ENCODE peak calls at places on chromosome 7, in eight cellular contexts. B is testis, J is IMR-90, Q is tibial artery, C is endothelial cell of umbilical vein, F is astrocyte of the cerebellum, L is astrocyte of the spinal cord, Y is BJ. D is an unnamed sample.

GRCh38 chr7:30931161-30931926 is 19.7 kb downstream of the AQP1 start:
- DNase-seq in F (peak; percentile 22), B (peak; percentile 1), Y (no peak), C (no peak), L (no peak), Q (peak; percentile 38), J (no peak), D (peak; percentile 76)

GRCh38 chr7:22569586-22570321 is 69.8 kb upstream of the STEAP1B start:
- DNase-seq in J (peak; percentile 68), Y (no peak), Q (no peak), L (peak; percentile 59), F (no peak), C (peak; percentile 61), B (no peak), D (no peak)

GRCh38 chr7:6482307-6482706 is 34.6 kb upstream of the DAGLB start:
- DNase-seq in J (no peak), C (no peak), L (no peak), F (no peak), Q (no peak), B (no peak), Y (no peak), D (no peak)

GRCh38 chr7:155850730-155851678 is 38.7 kb upstream of the SHH start:
- DNase-seq in Q (no peak), B (peak; percentile 6), J (no peak), C (no peak), L (no peak), F (no peak), Y (no peak), D (peak; percentile 70)

GRCh38 chr7:98281757-98282652 is 519 bp downstream of the BRI3 start:
- DNase-seq in F (no peak), Y (no peak), Q (peak; percentile 81), J (no peak), L (no peak), C (peak; percentile 32), B (peak; percentile 36), D (no peak)

GRCh38 chr7:45185864-45186250 is 28.3 kb downstream of the RAMP3 start:
- DNase-seq in J (no peak), B (no peak), Q (no peak), Y (no peak), C (no peak), L (no peak), F (no peak), D (no peak)

GRCh38 chr7:98105942-98106544 is 619 bp upstream of the LMTK2 start:
- DNase-seq in C (no peak), L (no peak), Y (no peak), F (no peak), B (no peak), Q (no peak), J (no peak), D (peak; percentile 60)

GRCh38 chr7:139570119-139570518 is 46.6 kb downstream of the CLEC2L start:
- DNase-seq in L (no peak), B (peak; percentile 49), Q (no peak), J (no peak), C (no peak), Y (no peak), F (no peak), D (no peak)

GRCh38 chr7:20651960-20652544 is 36.6 kb downstream of the ABCB5 start:
- DNase-seq in Q (no peak), J (no peak), Y (no peak), F (no peak), L (peak; percentile 22), B (peak; percentile 23), C (peak; percentile 50), D (no peak)

GRCh38 chr7:90629306-90629918 is 33.3 kb downstream of the CDK14 start:
- DNase-seq in Y (no peak), Q (no peak), B (no peak), J (peak; percentile 63), F (no peak), C (peak; percentile 75), L (peak; percentile 60), D (no peak)

GRCh38 chr7:37853468-37853867 is 5.1 kb downstream of the NME8 start:
- DNase-seq in Q (no peak), L (no peak), C (peak; percentile 6), Y (no peak), F (no peak), J (no peak), B (no peak), D (no peak)

GRCh38 chr7:152925412-152926147 is 166.0 kb downstream of the ACTR3B start:
- DNase-seq in Q (no peak), L (no peak), C (no peak), Y (no peak), B (peak; percentile 32), F (no peak), J (no peak), D (peak; percentile 82)

GRCh38 chr7:94243312-94243711 is 151.4 kb upstream of the COL1A2 start:
- DNase-seq in Q (no peak), B (no peak), F (no peak), Y (no peak), C (no peak), J (no peak), L (no peak), D (no peak)

GRCh38 chr7:99790407-99790806 is 6.4 kb upstream of the CYP3A4 start:
- DNase-seq in C (no peak), Y (no peak), F (no peak), Q (no peak), J (no peak), L (no peak), B (no peak), D (no peak)

GRCh38 chr7:92422926-92423325 is 24.4 kb upstream of the GATAD1 start:
- DNase-seq in J (no peak), C (no peak), Y (no peak), B (no peak), F (no peak), L (no peak), Q (no peak), D (peak; percentile 79)

GRCh38 chr7:92415225-92415624 is 32.1 kb upstream of the GATAD1 start:
- DNase-seq in Q (no peak), L (no peak), B (no peak), Y (no peak), C (no peak), J (peak; percentile 12), F (no peak), D (no peak)

GRCh38 chr7:92421676-92422435 is 25.4 kb upstream of the GATAD1 start:
- DNase-seq in Q (no peak), B (no peak), J (peak; percentile 15), C (no peak), Y (no peak), F (no peak), L (no peak), D (no peak)

GRCh38 chr7:92412745-92413144 is 34.5 kb upstream of the GATAD1 start:
- DNase-seq in B (no peak), F (no peak), Y (no peak), L (no peak), C (no peak), J (no peak), Q (no peak), D (no peak)

GRCh38 chr7:92417913-92418312 is 29.4 kb upstream of the GATAD1 start:
- DNase-seq in B (peak; percentile 53), Y (no peak), J (no peak), C (no peak), L (no peak), F (no peak), Q (no peak), D (no peak)
- TF ChIP-seq CTCF in B (no peak), Y (no peak), J (no peak), C (no peak), L (no peak), F (no peak), Q (no peak), D (no peak)

GRCh38 chr7:1383398-1384112 is 75.7 kb downstream of the MICALL2 start:
- DNase-seq in C (no peak), F (no peak), L (no peak), B (no peak), Q (no peak), Y (no peak), J (no peak), D (no peak)
- TF ChIP-seq CTCF in C (no peak), F (no peak), L (no peak), B (no peak), Q (no peak), Y (no peak), J (no peak), D (no peak)

GRCh38 chr7:121339082-121339481 is 10.3 kb downstream of the WNT16 start:
- DNase-seq in L (no peak), Q (no peak), B (no peak), F (no peak), C (no peak), Y (no peak), J (no peak), D (no peak)

GRCh38 chr7:121336579-121336978 is 7.8 kb downstream of the WNT16 start:
- DNase-seq in B (no peak), Y (no peak), C (no peak), F (no peak), J (peak; percentile 31), L (no peak), Q (no peak), D (no peak)

GRCh38 chr7:121334376-121334775 is 5.6 kb downstream of the WNT16 start:
- DNase-seq in C (no peak), Q (no peak), L (no peak), J (no peak), F (no peak), B (no peak), Y (no peak), D (no peak)

GRCh38 chr7:121334875-121335648 is 6.3 kb downstream of the WNT16 start:
- DNase-seq in Y (peak; percentile 61), L (no peak), Q (no peak), C (no peak), J (peak; percentile 50), F (no peak), B (no peak), D (no peak)

DNA sequence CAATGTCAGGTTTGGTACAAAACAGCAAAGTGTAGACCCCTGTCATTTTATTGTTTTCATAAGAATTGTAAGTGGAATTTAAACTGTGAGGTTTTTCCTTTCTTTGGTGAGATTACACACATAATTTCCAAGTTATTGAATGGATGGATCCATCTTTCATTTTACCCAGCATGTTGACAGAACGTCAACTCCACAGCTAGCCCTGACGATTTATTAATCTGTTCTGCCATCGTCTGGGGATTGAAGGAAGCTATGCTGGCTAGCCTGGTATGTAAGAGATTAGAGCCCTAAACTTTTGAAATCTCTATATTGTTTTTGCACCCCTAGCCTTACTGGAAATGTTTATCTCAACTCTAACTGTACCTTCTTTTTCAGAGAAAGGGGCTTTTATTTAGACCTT is 8.6 kb downstream of the WNT16 start:
- DNase-seq in C (no peak), L (no peak), Q (no peak), B (no peak), F (no peak), Y (no peak), J (no peak), D (no peak)
- TF ChIP-seq CTCF in C (no peak), L (peak; percentile 24), Q (no peak), B (no peak), F (peak; percentile 40), Y (no peak), J (peak; percentile 46), D (peak; percentile 64)

DNA sequence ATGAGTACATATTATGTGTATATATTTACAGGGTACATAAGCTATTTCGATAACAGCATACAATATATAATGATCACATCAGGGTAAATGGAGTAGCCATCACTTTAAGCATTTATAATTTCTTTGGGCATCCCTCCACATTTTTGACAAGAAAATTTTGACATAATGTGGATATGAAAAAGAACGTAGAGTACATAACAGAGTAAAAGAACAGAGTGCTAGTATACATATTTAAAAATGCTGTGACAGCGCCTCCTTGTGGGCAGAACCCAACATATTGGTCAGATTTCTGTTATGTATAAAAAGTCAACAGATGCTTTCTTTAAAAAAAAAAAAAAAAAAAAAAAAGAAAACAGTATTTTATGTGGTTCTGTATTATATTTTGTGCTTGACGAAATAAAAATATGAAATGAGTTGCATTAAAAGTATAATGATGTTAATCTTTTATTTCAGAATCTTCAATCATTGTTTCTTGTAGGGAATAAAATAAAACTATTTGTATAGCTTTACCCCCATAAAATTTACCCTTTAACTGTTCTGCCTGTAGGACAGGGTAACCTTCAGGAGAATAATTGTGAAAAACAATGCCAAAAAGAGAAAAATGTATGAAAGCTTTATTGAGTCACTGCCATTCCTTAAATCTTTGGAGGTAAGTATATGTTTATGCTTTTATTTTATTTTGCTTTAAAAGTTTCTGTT is 18.3 kb upstream of the HBP1 start:
- DNase-seq in B (peak; percentile 91), Q (peak; percentile 75), L (peak; percentile 74), F (peak; percentile 68), J (peak; percentile 78), Y (peak; percentile 21), C (peak; percentile 89), D (no peak)
- TF ChIP-seq CTCF in B (peak; percentile 57), Q (peak; percentile 52), L (peak; percentile 51), F (peak; percentile 56), J (peak; percentile 74), Y (peak; percentile 51), C (peak; percentile 35), D (peak; percentile 70)